ENCODE peak calls at places on chromosome 7, in nine cellular contexts. G is activated naive CD4-positive, alpha-beta T cell treated with Interleukin-2 at 50 U/mL for 16 hours; I is fibroblast of lung; A is substantia nigra; H is iPS-NIHi11; V is HT1080; D is fibroblast of villous mesenchyme; B is NCI-H69; L is iris pigment epithelial cell. T is an unnamed sample.

GRCh38 chr7:135856356-135857144 is 107.9 kb upstream of the FAM180A start:
- DNase-seq in D (peak), B (no peak), A (no peak), L (peak), I (peak), V (peak), G (no peak), H (no peak), T (no peak)

GRCh38 chr7:117837841-117838240 is 35.4 kb downstream of the CTTNBP2 start:
- DNase-seq in I (no peak), D (no peak), G (no peak), V (no peak), H (no peak), A (no peak), B (no peak), L (no peak), T (no peak)

GRCh38 chr7:127949670-127950069 is 81.6 kb downstream of the LRRC4 start:
- DNase-seq in V (no peak), L (no peak), H (peak), D (no peak), B (peak), A (no peak), G (no peak), I (peak), T (no peak)

GRCh38 chr7:66905689-66906088 is 15.3 kb upstream of the TMEM248 start:
- DNase-seq in B (no peak), H (no peak), A (no peak), I (no peak), G (no peak), V (peak), L (peak), D (no peak), T (no peak)

GRCh38 chr7:91168766-91169518 is 95.3 kb upstream of the FZD1 start:
- DNase-seq in L (no peak), V (no peak), H (no peak), D (peak), B (peak), G (no peak), A (no peak), I (peak), T (no peak)

GRCh38 chr7:127934711-127935110 is 96.5 kb downstream of the LRRC4 start:
- DNase-seq in H (no peak), I (no peak), B (no peak), L (no peak), D (no peak), A (no peak), G (no peak), V (no peak), T (no peak)

GRCh38 chr7:43278088-43278644 is 165.7 kb downstream of the HECW1 start:
- DNase-seq in G (no peak), D (no peak), L (no peak), I (no peak), B (no peak), H (no peak), V (peak), A (no peak), T (no peak)

GRCh38 chr7:146591976-146592375 is 475.4 kb downstream of the CNTNAP2 start:
- DNase-seq in I (no peak), B (no peak), L (no peak), G (no peak), A (no peak), V (no peak), H (no peak), D (no peak), T (no peak)

GRCh38 chr7:141094336-141095070 is 20.6 kb downstream of the TMEM178B start:
- DNase-seq in G (no peak), B (no peak), L (no peak), A (no peak), H (no peak), D (no peak), V (no peak), I (no peak), T (no peak)

GRCh38 chr7:158761945-158762344 is 57.3 kb upstream of the NCAPG2 start:
- DNase-seq in G (no peak), B (no peak), I (no peak), H (no peak), A (no peak), D (no peak), V (no peak), L (no peak), T (no peak)

GRCh38 chr7:93185303-93186027 is 37.3 kb upstream of the SAMD9L start:
- DNase-seq in G (peak), V (peak), A (no peak), H (no peak), D (no peak), I (no peak), B (no peak), L (peak), T (no peak)

GRCh38 chr7:76037310-76037709 is 10.5 kb downstream of the STYXL1 start:
- DNase-seq in D (peak), H (no peak), G (no peak), V (peak), L (peak), B (no peak), I (peak), A (no peak), T (peak)

GRCh38 chr7:134315679-134316538 is 821 bp downstream of the SLC35B4 start:
- DNase-seq in A (no peak), B (no peak), G (no peak), I (peak), V (peak), D (peak), H (no peak), L (peak), T (no peak)

GRCh38 chr7:116951366-116952292 is 1.7 kb upstream of the ST7 start:
- DNase-seq in G (no peak), D (peak), B (peak), L (no peak), V (no peak), I (no peak), H (no peak), A (no peak), T (no peak)

GRCh38 chr7:87628780-87629569 is 777 bp downstream of the RUNDC3B start:
- DNase-seq in V (no peak), H (peak), I (no peak), A (no peak), B (peak), D (no peak), G (peak), L (peak), T (no peak)

GRCh38 chr7:42883950-42884349 is 27.9 kb downstream of the C7orf25 start:
- DNase-seq in B (peak), D (no peak), G (no peak), I (peak), A (no peak), V (peak), H (no peak), L (peak), T (no peak)

GRCh38 chr7:711093-711966 is 15.2 kb upstream of the DNAAF5 start:
- DNase-seq in D (no peak), I (no peak), G (no peak), V (no peak), B (no peak), L (no peak), H (no peak), A (no peak), T (no peak)

GRCh38 chr7:75711076-75711475 is 27.7 kb downstream of the HIP1 start:
- DNase-seq in A (no peak), D (peak), I (no peak), L (no peak), H (no peak), G (no peak), B (no peak), V (no peak), T (no peak)

GRCh38 chr7:149820622-149821190 is 17.5 kb upstream of the ZNF862 start:
- DNase-seq in L (no peak), A (no peak), H (no peak), I (no peak), G (no peak), D (no peak), B (peak), V (no peak), T (no peak)

GRCh38 chr7:47803029-47803428 is 145.2 kb downstream of the PKD1L1 start:
- DNase-seq in G (no peak), H (no peak), I (no peak), V (no peak), L (no peak), B (peak), A (no peak), D (peak), T (no peak)

GRCh38 chr7:2409745-2410414 is 6.5 kb downstream of the CHST12 start:
- DNase-seq in D (no peak), H (no peak), G (no peak), A (no peak), B (peak), I (no peak), L (no peak), V (no peak), T (no peak)

GRCh38 chr7:111076205-111076604 is 14.7 kb upstream of the LRRN3 start:
- DNase-seq in L (peak), D (no peak), I (no peak), G (peak), V (peak), B (no peak), A (no peak), H (no peak), T (no peak)

GRCh38 chr7:100446040-100446439 is 9.7 kb upstream of the PPP1R35 start:
- DNase-seq in V (no peak), G (no peak), L (peak), B (no peak), I (peak), D (peak), A (no peak), H (no peak), T (no peak)

GRCh38 chr7:31948041-31948440 is 122.2 kb downstream of the PDE1C start:
- DNase-seq in D (peak), I (peak), B (no peak), A (no peak), V (peak), G (no peak), H (no peak), L (peak), T (no peak)

GRCh38 chr7:44707558-44708230 is 41.0 kb upstream of the ZMIZ2 start:
- DNase-seq in L (no peak), I (no peak), G (no peak), B (no peak), V (no peak), D (no peak), A (no peak), H (no peak), T (no peak)

GRCh38 chr7:129438839-129439640 is 4.8 kb downstream of the STRIP2 start:
- DNase-seq in V (peak), L (peak), G (peak), A (no peak), I (peak), B (peak), H (no peak), D (peak), T (no peak)

T was measured in tibial nerve.